ENCODE peak calls at places on chromosomes 12 and 14, in nine cellular contexts. E, C, K, B, T, I, P, J and H are unnamed samples. For H3K36me3, the result is how much of the 10 kb centered on the place peaks cover.

GRCh38 chr14:36701144-36701543 is 39.5 kb downstream of the PAX9 start:
- DNase-seq in E (no peak), K (no peak), T (no peak), P (no peak), J (no peak), C (no peak), B (no peak), I (no peak), H (no peak)

GRCh38 chr14:53638966-53639365 is 317.7 kb downstream of the BMP4 start:
- DNase-seq in E (no peak), I (no peak), C (no peak), T (no peak), P (no peak), B (no peak), J (no peak), K (no peak), H (no peak)

GRCh38 chr12:92582466-92582865 is 120.3 kb upstream of the PLEKHG7 start:
- DNase-seq in B (no peak), E (no peak), T (no peak), I (no peak), P (no peak), C (no peak), K (no peak), J (no peak), H (no peak)

GRCh38 chr12:88553941-88554658 is 26.2 kb downstream of the KITLG start:
- DNase-seq in E (peak), C (peak), P (no peak), J (no peak), B (no peak), I (no peak), T (no peak), K (no peak), H (no peak)

GRCh38 chr12:21659383-21659782 is 1.7 kb upstream of the LDHB start:
- DNase-seq in C (no peak), K (no peak), E (no peak), B (no peak), J (no peak), P (no peak), T (no peak), I (no peak), H (no peak)

GRCh38 chr12:51392556-51393237 is 1.5 kb upstream of the GALNT6 start:
- DNase-seq in B (no peak), E (no peak), J (no peak), T (no peak), I (no peak), K (peak), P (peak), C (peak), H (peak)

GRCh38 chr14:38311655-38312054 is 55.8 kb upstream of the CLEC14A start:
- DNase-seq in K (no peak), P (no peak), E (no peak), J (no peak), T (no peak), B (no peak), C (no peak), I (no peak), H (no peak)

GRCh38 chr12:88579941-88580871 is at the start of gene KITLG:
- DNase-seq in E (peak), I (peak), T (peak), J (peak), P (no peak), B (peak), K (peak), C (peak), H (no peak)

GRCh38 chr12:50727466-50727865 is 36.4 kb upstream of the ATF1 start:
- DNase-seq in T (no peak), J (no peak), I (no peak), C (no peak), B (no peak), P (no peak), K (no peak), E (no peak), H (no peak)

GRCh38 chr14:94129758-94130414 is 482 bp upstream of the IFI27L2 start:
- DNase-seq in I (no peak), J (no peak), E (peak), B (peak), P (peak), T (peak), C (no peak), K (no peak), H (peak)

GRCh38 chr12:110998165-110998564 is 77.8 kb upstream of the MYL2 start:
- DNase-seq in E (no peak), J (no peak), B (no peak), P (no peak), I (no peak), T (no peak), K (no peak), C (no peak), H (no peak)

GRCh38 chr12:1933342-1933992 is 15.0 kb upstream of the CACNA2D4 start:
- DNase-seq in J (no peak), P (no peak), I (no peak), C (no peak), K (no peak), T (no peak), E (no peak), B (no peak), H (no peak)

GRCh38 chr14:31968107-31968810 is 108.8 kb upstream of the ARHGAP5 start:
- DNase-seq in I (no peak), K (no peak), P (no peak), J (no peak), T (no peak), C (no peak), E (no peak), B (no peak), H (no peak)

GRCh38 chr12:5276327-5276880 is 155.5 kb upstream of the NTF3 start:
- DNase-seq in C (no peak), I (no peak), P (no peak), B (no peak), E (no peak), J (no peak), K (no peak), T (no peak), H (no peak)

DNA sequence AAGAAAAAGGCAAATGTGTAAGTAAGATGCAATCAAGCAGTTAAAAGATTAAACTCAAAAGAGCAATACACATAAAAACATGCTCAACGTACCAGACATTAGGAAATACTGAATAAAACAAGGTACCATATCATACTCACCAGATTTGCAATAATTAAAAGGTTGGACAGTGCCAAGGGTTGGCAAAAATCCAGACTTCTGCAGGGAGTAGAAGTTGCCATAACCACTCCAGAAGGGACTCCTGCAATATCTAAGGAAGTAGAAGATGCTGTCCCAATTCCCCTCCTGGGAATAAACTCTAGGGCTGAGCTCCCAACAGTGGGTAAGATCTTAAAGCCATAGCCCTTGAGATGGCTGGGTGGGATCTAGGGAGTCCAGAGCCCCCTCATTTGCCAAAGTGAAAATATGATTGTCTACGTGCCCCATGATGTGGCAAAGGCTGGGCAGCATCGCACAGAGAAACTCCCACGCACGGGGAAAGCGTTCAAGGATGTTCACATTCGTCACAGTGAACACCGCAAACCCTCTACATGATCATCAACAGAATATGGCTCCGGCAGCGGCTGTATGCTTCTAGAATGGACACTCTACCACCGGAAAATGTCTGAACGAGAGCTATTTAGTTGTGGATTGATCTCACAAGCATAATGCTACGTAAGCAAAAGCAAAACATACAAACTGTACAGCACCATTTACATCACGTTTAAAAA is 12.3 kb downstream of the KCTD10 start:
- DNase-seq in C (no peak), T (no peak), J (no peak), K (no peak), P (no peak), E (no peak), I (no peak), B (no peak), H (no peak)
- H3K36me3 ChIP-seq in C (under half), T (under half), J (under half), K (under half), P (under half), E (under half), I (under half), B (half or more), H (half or more)

DNA sequence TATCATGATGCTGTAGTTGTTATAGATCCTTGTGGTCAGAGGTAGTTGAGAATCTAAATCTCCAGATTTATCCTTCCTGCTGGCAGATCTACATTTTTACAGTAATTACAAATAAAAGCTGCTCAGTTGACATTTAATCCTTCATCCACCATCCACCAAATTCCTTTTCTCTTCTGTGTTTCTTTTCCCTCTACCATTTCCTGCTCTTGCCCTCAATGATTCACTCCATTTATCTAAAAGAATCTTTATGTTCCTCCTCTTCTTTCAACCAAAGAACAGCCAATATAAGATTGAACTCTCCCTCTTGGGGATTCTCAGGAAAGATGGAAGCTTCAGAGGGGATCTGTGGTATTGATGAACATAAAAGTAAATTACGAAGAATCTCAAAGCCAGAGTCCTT is 4.4 kb downstream of the MAP4K5 start:
- DNase-seq in K (no peak), E (no peak), B (no peak), C (no peak), I (no peak), J (no peak), T (no peak), P (no peak), H (no peak)
- H3K4me3 ChIP-seq in K (no peak), E (no peak), B (no peak), C (no peak), I (no peak), J (no peak), T (no peak), P (no peak), H (no peak)

GRCh38 chr14:70871001-70871400 is 36.3 kb upstream of the PCNX1 start:
- DNase-seq in K (no peak), I (no peak), B (no peak), T (no peak), C (no peak), J (no peak), E (no peak), P (no peak), H (no peak)

GRCh38 chr14:70871863-70872677 is 35.2 kb upstream of the PCNX1 start:
- DNase-seq in I (no peak), J (no peak), B (no peak), E (no peak), K (no peak), P (no peak), C (no peak), T (no peak), H (peak)

GRCh38 chr14:70873627-70874026 is 33.6 kb upstream of the PCNX1 start:
- DNase-seq in I (no peak), T (no peak), B (no peak), P (no peak), C (no peak), J (no peak), K (no peak), E (no peak), H (peak)

DNA sequence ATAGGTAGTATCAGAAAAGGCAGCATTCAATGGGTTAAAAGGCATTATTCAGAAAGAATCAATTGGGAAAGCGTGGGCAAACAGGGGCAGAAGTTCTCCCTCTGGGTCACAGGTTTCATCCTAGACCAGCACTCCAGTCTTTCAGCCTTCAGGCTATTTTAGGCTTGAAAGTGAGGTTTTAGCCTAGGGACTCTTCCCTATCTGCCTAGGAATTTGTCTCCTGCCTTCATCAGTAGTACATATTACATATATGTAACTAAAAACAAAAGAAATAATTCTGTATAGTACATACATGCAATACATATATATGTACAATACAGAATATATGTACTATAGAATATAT is 34.6 kb upstream of the PCNX1 start:
- DNase-seq in E (no peak), B (no peak), I (no peak), P (no peak), C (no peak), J (no peak), K (no peak), T (no peak), H (no peak)
- H3K36me3 ChIP-seq in E (under half), B (under half), I (under half), P (under half), C (under half), J (under half), K (under half), T (under half), H (under half)

GRCh38 chr12:4168041-4168440 is 105.5 kb upstream of the CCND2 start:
- DNase-seq in B (no peak), C (no peak), I (no peak), J (no peak), P (no peak), K (no peak), E (no peak), T (no peak), H (no peak)

GRCh38 chr12:4161718-4162117 is 111.8 kb upstream of the CCND2 start:
- DNase-seq in P (no peak), C (no peak), K (no peak), E (no peak), J (no peak), T (no peak), I (no peak), B (no peak), H (no peak)

GRCh38 chr12:4169522-4169921 is 104.0 kb upstream of the CCND2 start:
- DNase-seq in T (no peak), I (no peak), E (no peak), K (no peak), B (no peak), J (no peak), P (peak), C (no peak), H (no peak)

GRCh38 chr12:4160314-4161040 is 113.1 kb upstream of the CCND2 start:
- DNase-seq in I (no peak), P (no peak), T (no peak), C (no peak), J (no peak), K (no peak), E (no peak), B (no peak), H (peak)

GRCh38 chr12:4164591-4165558 is 108.7 kb upstream of the CCND2 start:
- DNase-seq in K (peak), J (peak), P (no peak), C (no peak), I (peak), B (peak), T (peak), E (peak), H (peak)
- H3K4me3 ChIP-seq in K (peak), J (peak), P (no peak), C (no peak), I (peak), B (peak), T (peak), E (peak), H (peak)

GRCh38 chr12:125029756-125030358 is 35.4 kb upstream of the AACS start:
- DNase-seq in K (no peak), C (no peak), P (no peak), T (no peak), J (no peak), B (no peak), E (no peak), I (no peak), H (no peak)

GRCh38 chr12:125023065-125023464 is 29.6 kb downstream of the BRI3BP start:
- DNase-seq in B (no peak), P (no peak), C (no peak), T (no peak), J (no peak), K (no peak), E (no peak), I (no peak), H (no peak)

GRCh38 chr12:125028106-125028505 is 34.7 kb downstream of the BRI3BP start:
- DNase-seq in T (no peak), P (no peak), I (no peak), E (no peak), C (no peak), K (no peak), J (no peak), B (no peak), H (no peak)

GRCh38 chr12:125024949-125025563 is 31.6 kb downstream of the BRI3BP start:
- DNase-seq in J (no peak), T (no peak), I (no peak), B (no peak), C (no peak), E (no peak), K (no peak), P (no peak), H (no peak)

DNA sequence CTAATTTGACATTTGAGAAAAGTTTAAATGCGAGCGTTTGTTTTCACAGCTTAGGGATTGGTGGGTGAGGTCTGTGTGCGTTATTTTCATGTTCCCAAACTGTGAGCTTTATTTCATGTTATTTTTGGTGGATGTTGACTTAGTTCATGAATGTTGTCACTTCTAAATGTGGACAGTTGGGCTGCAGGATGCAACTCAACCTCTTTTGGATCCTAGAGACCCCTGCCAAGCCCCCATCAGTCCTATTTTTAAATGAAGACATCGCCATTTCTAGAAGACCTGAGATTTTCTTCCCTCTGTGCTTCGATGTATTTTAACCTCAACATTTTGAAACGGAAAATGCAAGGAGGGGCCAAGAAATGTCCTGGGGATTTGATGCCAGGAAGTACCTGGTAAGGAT is 32.4 kb downstream of the BRI3BP start:
- DNase-seq in I (no peak), T (no peak), K (no peak), B (no peak), E (no peak), C (no peak), P (no peak), J (no peak), H (no peak)
- H3K36me3 ChIP-seq in I (under half), T (under half), K (under half), B (under half), E (under half), C (under half), P (half or more), J (under half), H (under half)

GRCh38 chr12:9869307-9870161 is at the start of gene CLEC2B:
- DNase-seq in B (peak), C (peak), P (peak), E (no peak), I (no peak), T (no peak), K (no peak), J (no peak), H (peak)
- H3K4me3 ChIP-seq in B (peak), C (peak), P (peak), E (no peak), I (peak), T (peak), K (peak), J (peak), H (peak)

GRCh38 chr14:56878766-56879165 is 68.5 kb upstream of the OTX2 start:
- DNase-seq in P (no peak), C (no peak), J (no peak), E (no peak), I (no peak), T (no peak), B (no peak), K (no peak), H (no peak)

GRCh38 chr14:56868660-56869059 is 58.4 kb upstream of the OTX2 start:
- DNase-seq in K (no peak), T (no peak), E (no peak), J (no peak), B (no peak), C (no peak), I (no peak), P (no peak), H (no peak)

GRCh38 chr14:56870336-56870735 is 60.1 kb upstream of the OTX2 start:
- DNase-seq in E (no peak), J (no peak), K (no peak), T (no peak), P (no peak), B (no peak), C (no peak), I (no peak), H (no peak)

GRCh38 chr14:56875104-56875675 is 64.9 kb upstream of the OTX2 start:
- DNase-seq in J (no peak), T (no peak), P (no peak), K (no peak), C (no peak), B (no peak), I (no peak), E (no peak), H (no peak)

GRCh38 chr14:56874375-56874774 is 64.1 kb upstream of the OTX2 start:
- DNase-seq in E (peak), B (no peak), C (no peak), P (no peak), I (no peak), K (peak), J (no peak), T (no peak), H (no peak)
- H3K36me3 ChIP-seq in E (under half), B (under half), C (under half), P (under half), I (under half), K (under half), J (under half), T (under half), H (under half)

DNA sequence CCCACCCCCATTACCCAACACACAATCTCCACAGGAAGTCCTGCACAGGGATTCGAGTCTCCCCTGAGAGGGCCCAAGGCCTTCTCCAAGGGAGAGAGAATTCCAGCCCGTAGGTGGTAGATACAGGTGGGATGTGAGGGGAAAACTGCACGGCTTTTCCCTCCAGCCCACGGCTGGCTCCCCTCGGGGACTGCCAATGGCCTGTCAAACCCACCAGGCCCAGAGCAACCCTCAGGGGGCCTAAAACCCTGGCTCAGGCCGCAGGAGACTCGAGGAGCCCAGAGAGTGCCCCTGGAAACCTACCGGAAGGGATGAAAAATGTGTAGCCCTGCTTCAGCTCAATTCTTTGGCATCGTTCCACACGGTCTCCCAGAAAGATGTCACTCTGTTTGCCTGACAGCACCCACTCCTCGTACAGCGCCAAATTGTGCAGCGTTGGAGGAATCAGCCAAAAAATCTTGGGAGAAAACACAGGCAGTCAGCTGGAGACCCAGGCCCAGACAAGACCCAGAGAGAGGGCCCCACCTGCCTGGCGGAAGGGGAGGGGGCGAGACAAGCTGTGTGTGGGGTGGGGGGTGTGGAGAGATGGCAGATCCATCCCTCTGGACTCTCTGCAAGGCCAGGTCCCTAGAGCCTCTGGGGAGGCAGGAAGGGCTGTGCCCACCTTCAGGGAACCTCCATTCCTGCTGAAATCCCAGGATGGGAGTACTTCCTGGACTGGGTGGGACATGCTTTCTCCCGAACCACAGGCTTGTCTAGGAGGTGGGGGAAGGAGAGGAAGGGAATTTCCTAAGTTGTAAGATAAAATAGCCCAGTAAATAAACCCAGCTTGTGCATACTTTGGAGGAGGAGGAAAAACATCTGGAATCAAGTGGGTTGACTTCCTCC is 48.1 kb downstream of the KDM2B start:
- DNase-seq in K (no peak), P (no peak), T (no peak), C (no peak), E (no peak), J (no peak), B (peak), I (peak), H (no peak)
- H3K4me3 ChIP-seq in K (no peak), P (no peak), T (peak), C (no peak), E (no peak), J (no peak), B (no peak), I (no peak), H (no peak)